ENCODE peak calls at places on chromosomes 13 and 19, in seven cellular contexts. One of them, this sample, is unnamed.

GRCh38 chr19:13079542-13079986 is 23.1 kb downstream of the LYL1 start:
- DNase-seq in psoas muscle: peak
- DNase-seq in NCI-H526 treated with DMSO at 0.1 percent for 48 hours: no peak
- DNase-seq in osteocyte: no peak
- DNase-seq in AG08395: peak
- DNase-seq in H7: peak
- DNase-seq in activated naive CD4-positive, alpha-beta T cell treated with anti-CD3 and anti-CD28 coated beads for 36 hours: no peak
- DNase-seq in this sample: no peak

GRCh38 chr19:41426952-41427646 is at the start of gene B3GNT8:
- DNase-seq in osteocyte: no peak
- DNase-seq in psoas muscle: peak
- DNase-seq in H7: peak
- DNase-seq in NCI-H526 treated with DMSO at 0.1 percent for 48 hours: peak
- DNase-seq in AG08395: peak
- DNase-seq in activated naive CD4-positive, alpha-beta T cell treated with anti-CD3 and anti-CD28 coated beads for 36 hours: peak
- DNase-seq in this sample: peak

GRCh38 chr19:12884627-12884925 is 2.4 kb downstream of the KLF1 start:
- DNase-seq in H7: no peak
- DNase-seq in activated naive CD4-positive, alpha-beta T cell treated with anti-CD3 and anti-CD28 coated beads for 36 hours: no peak
- DNase-seq in psoas muscle: no peak
- DNase-seq in osteocyte: no peak
- DNase-seq in AG08395: no peak
- DNase-seq in NCI-H526 treated with DMSO at 0.1 percent for 48 hours: no peak
- DNase-seq in this sample: no peak

GRCh38 chr13:29702912-29703351 is 107.4 kb upstream of the SLC7A1 start:
- DNase-seq in AG08395: peak
- DNase-seq in NCI-H526 treated with DMSO at 0.1 percent for 48 hours: no peak
- DNase-seq in psoas muscle: peak
- DNase-seq in osteocyte: no peak
- DNase-seq in activated naive CD4-positive, alpha-beta T cell treated with anti-CD3 and anti-CD28 coated beads for 36 hours: no peak
- DNase-seq in H7: no peak
- DNase-seq in this sample: no peak

GRCh38 chr13:30158774-30159445 is 148.4 kb downstream of the KATNAL1 start:
- DNase-seq in psoas muscle: no peak
- DNase-seq in NCI-H526 treated with DMSO at 0.1 percent for 48 hours: no peak
- DNase-seq in osteocyte: no peak
- DNase-seq in H7: no peak
- DNase-seq in AG08395: peak
- DNase-seq in activated naive CD4-positive, alpha-beta T cell treated with anti-CD3 and anti-CD28 coated beads for 36 hours: no peak
- DNase-seq in this sample: no peak

GRCh38 chr19:40219721-40220276 is 1.6 kb upstream of the TTC9B start:
- DNase-seq in AG08395: peak
- DNase-seq in activated naive CD4-positive, alpha-beta T cell treated with anti-CD3 and anti-CD28 coated beads for 36 hours: no peak
- DNase-seq in osteocyte: no peak
- DNase-seq in NCI-H526 treated with DMSO at 0.1 percent for 48 hours: no peak
- DNase-seq in H7: no peak
- DNase-seq in psoas muscle: no peak
- DNase-seq in this sample: no peak

GRCh38 chr19:8877854-8878705 is 45.9 kb downstream of the MBD3L1 start:
- DNase-seq in H7: no peak
- DNase-seq in activated naive CD4-positive, alpha-beta T cell treated with anti-CD3 and anti-CD28 coated beads for 36 hours: no peak
- DNase-seq in NCI-H526 treated with DMSO at 0.1 percent for 48 hours: no peak
- DNase-seq in psoas muscle: no peak
- DNase-seq in AG08395: no peak
- DNase-seq in osteocyte: no peak
- DNase-seq in this sample: no peak

GRCh38 chr13:113854238-113855011 is 9.5 kb downstream of the GAS6 start:
- DNase-seq in activated naive CD4-positive, alpha-beta T cell treated with anti-CD3 and anti-CD28 coated beads for 36 hours: no peak
- DNase-seq in NCI-H526 treated with DMSO at 0.1 percent for 48 hours: no peak
- DNase-seq in psoas muscle: peak
- DNase-seq in H7: peak
- DNase-seq in osteocyte: peak
- DNase-seq in AG08395: peak
- DNase-seq in this sample: peak

GRCh38 chr19:42132851-42133528 is 744 bp upstream of the POU2F2 start:
- DNase-seq in NCI-H526 treated with DMSO at 0.1 percent for 48 hours: peak
- DNase-seq in H7: peak
- DNase-seq in activated naive CD4-positive, alpha-beta T cell treated with anti-CD3 and anti-CD28 coated beads for 36 hours: peak
- DNase-seq in psoas muscle: peak
- DNase-seq in osteocyte: peak
- DNase-seq in AG08395: peak
- DNase-seq in this sample: peak

GRCh38 chr13:21071894-21072293 is 10.5 kb upstream of the LATS2 start:
- DNase-seq in NCI-H526 treated with DMSO at 0.1 percent for 48 hours: no peak
- DNase-seq in osteocyte: peak
- DNase-seq in psoas muscle: no peak
- DNase-seq in H7: no peak
- DNase-seq in activated naive CD4-positive, alpha-beta T cell treated with anti-CD3 and anti-CD28 coated beads for 36 hours: no peak
- DNase-seq in AG08395: no peak
- DNase-seq in this sample: no peak

GRCh38 chr13:45468676-45469075 is 3.9 kb downstream of the COG3 start:
- DNase-seq in AG08395: no peak
- DNase-seq in osteocyte: no peak
- DNase-seq in NCI-H526 treated with DMSO at 0.1 percent for 48 hours: peak
- DNase-seq in H7: peak
- DNase-seq in activated naive CD4-positive, alpha-beta T cell treated with anti-CD3 and anti-CD28 coated beads for 36 hours: no peak
- DNase-seq in psoas muscle: no peak
- DNase-seq in this sample: no peak

GRCh38 chr13:42028113-42028799 is 20.2 kb upstream of the DGKH start:
- DNase-seq in osteocyte: no peak
- DNase-seq in AG08395: no peak
- DNase-seq in NCI-H526 treated with DMSO at 0.1 percent for 48 hours: no peak
- DNase-seq in activated naive CD4-positive, alpha-beta T cell treated with anti-CD3 and anti-CD28 coated beads for 36 hours: no peak
- DNase-seq in H7: no peak
- DNase-seq in psoas muscle: no peak
- DNase-seq in this sample: no peak

GRCh38 chr13:31204592-31204991 is 4.8 kb downstream of the B3GLCT start:
- DNase-seq in NCI-H526 treated with DMSO at 0.1 percent for 48 hours: no peak
- DNase-seq in osteocyte: no peak
- DNase-seq in psoas muscle: no peak
- DNase-seq in H7: no peak
- DNase-seq in activated naive CD4-positive, alpha-beta T cell treated with anti-CD3 and anti-CD28 coated beads for 36 hours: peak
- DNase-seq in AG08395: peak
- DNase-seq in this sample: no peak

GRCh38 chr19:7535993-7536685 is 622 bp downstream of the PNPLA6 start:
- DNase-seq in psoas muscle: no peak
- DNase-seq in H7: peak
- DNase-seq in activated naive CD4-positive, alpha-beta T cell treated with anti-CD3 and anti-CD28 coated beads for 36 hours: no peak
- DNase-seq in NCI-H526 treated with DMSO at 0.1 percent for 48 hours: no peak
- DNase-seq in AG08395: no peak
- DNase-seq in osteocyte: no peak
- DNase-seq in this sample: no peak

GRCh38 chr19:41774515-41774980 is 19.2 kb downstream of the CEACAM6 start:
- DNase-seq in osteocyte: no peak
- DNase-seq in psoas muscle: no peak
- DNase-seq in H7: no peak
- DNase-seq in activated naive CD4-positive, alpha-beta T cell treated with anti-CD3 and anti-CD28 coated beads for 36 hours: peak
- DNase-seq in AG08395: no peak
- DNase-seq in NCI-H526 treated with DMSO at 0.1 percent for 48 hours: no peak
- DNase-seq in this sample: no peak

GRCh38 chr13:20441879-20442278 is 83.8 kb downstream of the CRYL1 start:
- DNase-seq in psoas muscle: no peak
- DNase-seq in AG08395: no peak
- DNase-seq in NCI-H526 treated with DMSO at 0.1 percent for 48 hours: peak
- DNase-seq in activated naive CD4-positive, alpha-beta T cell treated with anti-CD3 and anti-CD28 coated beads for 36 hours: no peak
- DNase-seq in H7: no peak
- DNase-seq in osteocyte: no peak
- DNase-seq in this sample: no peak

GRCh38 chr13:42653694-42654093 is 79.7 kb downstream of the TNFSF11 start:
- DNase-seq in activated naive CD4-positive, alpha-beta T cell treated with anti-CD3 and anti-CD28 coated beads for 36 hours: no peak
- DNase-seq in NCI-H526 treated with DMSO at 0.1 percent for 48 hours: peak
- DNase-seq in AG08395: no peak
- DNase-seq in H7: no peak
- DNase-seq in osteocyte: no peak
- DNase-seq in psoas muscle: no peak
- DNase-seq in this sample: no peak

GRCh38 chr19:52638601-52639000 is 446 bp upstream of the ZNF83 start:
- DNase-seq in AG08395: peak
- DNase-seq in NCI-H526 treated with DMSO at 0.1 percent for 48 hours: no peak
- DNase-seq in H7: peak
- DNase-seq in psoas muscle: no peak
- DNase-seq in osteocyte: no peak
- DNase-seq in activated naive CD4-positive, alpha-beta T cell treated with anti-CD3 and anti-CD28 coated beads for 36 hours: no peak
- DNase-seq in this sample: no peak

GRCh38 chr19:15466851-15467733 is 2.7 kb upstream of the RASAL3 start:
- DNase-seq in NCI-H526 treated with DMSO at 0.1 percent for 48 hours: no peak
- DNase-seq in osteocyte: no peak
- DNase-seq in activated naive CD4-positive, alpha-beta T cell treated with anti-CD3 and anti-CD28 coated beads for 36 hours: peak
- DNase-seq in AG08395: no peak
- DNase-seq in H7: no peak
- DNase-seq in psoas muscle: no peak
- DNase-seq in this sample: no peak

GRCh38 chr19:43789029-43789428 is 8.3 kb upstream of the KCNN4 start:
- DNase-seq in AG08395: peak
- DNase-seq in psoas muscle: no peak
- DNase-seq in NCI-H526 treated with DMSO at 0.1 percent for 48 hours: no peak
- DNase-seq in osteocyte: no peak
- DNase-seq in activated naive CD4-positive, alpha-beta T cell treated with anti-CD3 and anti-CD28 coated beads for 36 hours: no peak
- DNase-seq in H7: peak
- DNase-seq in this sample: no peak

GRCh38 chr19:35495107-35496064 is 5.1 kb upstream of the KRTDAP start:
- DNase-seq in osteocyte: no peak
- DNase-seq in activated naive CD4-positive, alpha-beta T cell treated with anti-CD3 and anti-CD28 coated beads for 36 hours: peak
- DNase-seq in psoas muscle: peak
- DNase-seq in NCI-H526 treated with DMSO at 0.1 percent for 48 hours: peak
- DNase-seq in AG08395: peak
- DNase-seq in H7: peak
- DNase-seq in this sample: no peak

GRCh38 chr19:33802801-33803200 is 6.1 kb downstream of the KCTD15 start:
- DNase-seq in activated naive CD4-positive, alpha-beta T cell treated with anti-CD3 and anti-CD28 coated beads for 36 hours: no peak
- DNase-seq in NCI-H526 treated with DMSO at 0.1 percent for 48 hours: no peak
- DNase-seq in psoas muscle: peak
- DNase-seq in H7: no peak
- DNase-seq in AG08395: no peak
- DNase-seq in osteocyte: no peak
- DNase-seq in this sample: no peak